ENCODE peak calls at places on chromosome 9, in five cellular contexts. J is astrocyte, Q is GM23248, Z is K562, K is fibroblast of lung. R is an unnamed sample.

GRCh38 chr9:994005-994404 is 17.6 kb downstream of the DMRT3 start:
- DNase-seq in J (no peak), Z (no peak), K (no peak), Q (no peak), R (no peak)

GRCh38 chr9:124130277-124131075 is 118.9 kb downstream of the LHX2 start:
- DNase-seq in K (no peak), J (no peak), Q (no peak), Z (no peak), R (no peak)

GRCh38 chr9:10534863-10535262 is 77.9 kb downstream of the PTPRD start:
- DNase-seq in Q (no peak), K (no peak), Z (no peak), J (no peak), R (no peak)

GRCh38 chr9:1200847-1201251 is 150.7 kb downstream of the DMRT2 start:
- DNase-seq in K (no peak), Z (no peak), J (no peak), Q (peak), R (no peak)

GRCh38 chr9:37236822-37237221 is 116.4 kb downstream of the ZCCHC7 start:
- DNase-seq in K (no peak), Z (no peak), Q (no peak), J (no peak), R (no peak)

GRCh38 chr9:26742843-26743242 is 149.8 kb downstream of the CAAP1 start:
- DNase-seq in Q (no peak), Z (no peak), K (no peak), J (no peak), R (no peak)

GRCh38 chr9:680106-680505 is 161.4 kb upstream of the DMRT1 start:
- DNase-seq in Z (no peak), J (no peak), Q (no peak), K (peak), R (no peak)

GRCh38 chr9:96612105-96612965 is 7.3 kb downstream of the CDC14B start:
- DNase-seq in Q (peak), J (peak), K (peak), Z (no peak), R (peak)

GRCh38 chr9:16869140-16869903 is 1.1 kb downstream of the BNC2 start:
- DNase-seq in Z (no peak), K (peak), Q (no peak), J (peak), R (no peak)

GRCh38 chr9:121576281-121577075 is 75.0 kb upstream of the DAB2IP start:
- DNase-seq in Z (no peak), J (no peak), Q (no peak), K (no peak), R (no peak)

GRCh38 chr9:121572581-121572980 is 72.9 kb upstream of the GGTA1 start:
- DNase-seq in J (no peak), Q (no peak), Z (no peak), K (no peak), R (no peak)

GRCh38 chr9:121573717-121574485 is 74.3 kb upstream of the GGTA1 start:
- DNase-seq in K (no peak), Z (no peak), Q (no peak), J (no peak), R (no peak)

GRCh38 chr9:121577201-121577600 is 74.2 kb upstream of the DAB2IP start:
- DNase-seq in J (no peak), Z (no peak), Q (no peak), K (no peak), R (no peak)

DNA sequence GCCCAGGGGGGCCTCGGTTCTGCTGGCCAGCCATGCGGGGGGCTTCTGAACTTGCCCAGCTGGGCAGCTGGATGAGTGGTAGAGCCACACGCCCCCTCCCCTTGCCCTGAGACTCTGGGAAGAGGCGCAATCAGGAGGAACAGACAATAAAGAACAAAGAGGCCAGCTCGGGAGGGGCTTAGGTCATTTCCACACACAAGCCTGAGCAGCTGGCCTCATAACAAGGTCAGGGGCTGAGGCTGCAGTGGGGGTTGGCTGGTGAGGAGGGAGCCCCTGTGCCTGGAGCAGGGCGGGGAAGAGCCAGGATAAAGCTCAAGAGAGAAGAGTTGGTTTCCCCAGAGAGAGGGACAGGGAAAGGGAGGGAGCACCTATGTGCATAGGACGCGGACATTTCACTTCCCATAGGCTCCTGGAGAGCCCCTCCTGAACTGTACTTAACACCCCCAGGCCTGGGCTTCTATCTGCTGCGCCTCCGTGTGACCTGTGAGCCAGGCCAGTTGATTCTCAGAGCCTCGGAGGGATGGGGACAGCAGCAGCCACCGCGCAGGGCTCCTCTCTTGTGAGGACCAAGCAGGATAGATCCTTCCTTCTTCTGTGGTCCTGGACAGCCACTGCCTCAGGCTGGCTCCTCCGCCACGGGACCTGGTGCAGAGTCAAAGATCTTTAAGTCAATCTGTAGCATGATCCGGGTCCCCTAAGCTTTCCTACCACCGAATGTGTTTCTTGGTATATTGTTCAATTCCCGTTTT is 75.3 kb upstream of the GGTA1 start:
- DNase-seq in Q (no peak), K (no peak), J (no peak), Z (no peak), R (no peak)
- H3K4me3 ChIP-seq in Q (no peak), K (no peak), J (no peak), Z (no peak), R (no peak)

GRCh38 chr9:99822096-99822595 is 461 bp downstream of the NR4A3 start:
- DNase-seq in Q (peak), K (no peak), J (no peak), Z (peak), R (no peak)

GRCh38 chr9:99825158-99826046 is 3.7 kb downstream of the NR4A3 start:
- DNase-seq in J (no peak), Z (no peak), K (no peak), Q (no peak), R (no peak)

GRCh38 chr9:99822596-99823391 is 1.1 kb downstream of the NR4A3 start:
- DNase-seq in Q (peak), Z (peak), K (peak), J (peak), R (peak)

GRCh38 chr9:99824378-99825157 is 2.9 kb downstream of the NR4A3 start:
- DNase-seq in J (no peak), K (peak), Q (peak), Z (peak), R (peak)

DNA sequence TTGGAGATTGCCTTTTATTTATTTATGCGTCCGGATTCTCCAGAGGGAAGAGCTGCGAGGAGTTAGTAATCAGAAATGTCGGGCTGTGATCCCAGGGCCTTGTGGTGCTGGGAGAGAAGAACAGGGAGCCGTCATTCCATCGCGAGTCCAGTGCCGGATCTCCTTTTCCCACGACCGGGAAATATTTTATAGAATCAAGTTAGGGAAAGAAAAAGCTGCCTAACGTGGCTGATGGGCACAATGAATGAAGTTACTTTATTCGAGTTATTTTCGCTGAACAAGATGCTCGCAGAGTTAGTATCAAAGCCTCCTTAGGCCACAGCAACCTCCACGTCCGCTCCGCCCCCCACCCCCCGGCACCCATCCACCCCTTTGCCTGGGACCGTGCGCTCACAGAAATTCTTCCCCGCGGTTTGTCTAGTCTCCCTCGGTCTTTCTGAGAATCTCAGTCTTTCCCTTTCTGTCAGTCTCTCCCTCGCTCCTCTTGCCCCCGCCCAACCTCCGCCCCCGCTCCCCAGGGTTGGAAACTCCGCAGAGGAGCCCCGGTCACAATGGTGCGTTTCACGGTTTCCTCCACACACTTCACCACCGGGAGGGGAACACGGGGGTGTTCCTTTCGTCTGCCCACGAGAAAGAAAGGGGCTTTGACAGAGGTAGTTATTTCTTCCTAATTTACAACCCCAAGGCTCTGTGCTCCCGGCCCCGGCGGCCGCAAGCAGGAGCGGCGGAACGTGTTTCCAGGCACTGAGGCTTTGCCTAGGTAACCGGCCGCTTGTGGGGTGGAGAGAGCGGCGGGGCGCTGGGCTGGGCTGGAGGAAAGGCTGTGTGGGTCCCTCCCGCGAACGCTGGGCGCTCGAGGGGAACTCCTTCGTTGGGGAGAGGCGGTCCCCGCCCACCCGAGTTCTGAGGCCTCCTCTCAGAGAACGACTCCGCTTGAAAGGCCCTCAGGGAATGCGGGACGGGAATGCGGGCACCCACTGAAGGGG is 2.0 kb downstream of the NR4A3 start:
- DNase-seq in Q (peak), K (peak), J (peak), Z (peak), R (peak)
- TF ChIP-seq EZH2 in Q (no peak), K (no peak), J (no peak), Z (no peak), R (no peak)

DNA sequence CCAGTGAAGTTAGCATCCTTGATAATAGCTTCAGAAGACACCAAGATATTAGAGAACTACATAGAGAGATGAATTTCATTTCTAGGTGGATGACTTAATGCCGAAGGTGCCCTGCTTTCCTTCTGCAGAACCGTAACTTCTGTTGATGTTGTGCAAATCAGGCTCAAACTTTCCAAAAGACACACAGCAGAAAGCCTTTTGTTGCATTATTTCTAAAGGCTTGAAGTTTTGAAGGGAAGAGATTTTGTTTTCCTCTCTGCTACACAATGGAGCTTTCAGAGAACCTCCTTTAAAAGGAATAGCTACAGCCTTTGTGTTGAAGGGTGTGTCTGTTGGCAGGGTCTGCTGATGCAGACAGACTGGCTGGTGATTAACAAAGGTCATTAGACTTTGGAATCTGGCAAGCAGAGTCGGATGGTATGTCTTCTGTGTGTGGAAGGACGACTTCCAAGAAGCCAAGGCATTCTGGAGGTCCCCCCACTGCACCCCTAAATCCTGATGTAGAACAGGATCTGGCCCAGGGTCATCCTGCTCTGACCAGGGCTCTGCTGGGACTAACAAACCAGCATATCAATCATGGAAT is 57.8 kb downstream of the ZNF462 start:
- DNase-seq in Z (no peak), K (peak), Q (peak), J (peak), R (no peak)
- H3K4me3 ChIP-seq in Z (no peak), K (peak), Q (peak), J (peak), R (peak)

GRCh38 chr9:110047232-110047954 is 160.6 kb downstream of the C9orf152 start:
- DNase-seq in J (no peak), K (no peak), Z (no peak), Q (no peak), R (no peak)
- TF ChIP-seq EZH2 in J (no peak), K (no peak), Z (no peak), Q (no peak), R (no peak)

GRCh38 chr9:32384364-32385134 is at the start of gene ACO1:
- DNase-seq in J (peak), K (peak), Z (peak), Q (peak), R (peak)

GRCh38 chr9:32385135-32385884 is 867 bp downstream of the ACO1 start:
- DNase-seq in K (no peak), Z (no peak), Q (peak), J (no peak), R (no peak)

GRCh38 chr9:32382582-32383320 is 1.7 kb upstream of the ACO1 start:
- DNase-seq in Q (no peak), Z (no peak), J (no peak), K (no peak), R (no peak)

GRCh38 chr9:32385885-32386283 is 1.4 kb downstream of the ACO1 start:
- DNase-seq in J (no peak), Z (no peak), K (no peak), Q (no peak), R (no peak)

DNA sequence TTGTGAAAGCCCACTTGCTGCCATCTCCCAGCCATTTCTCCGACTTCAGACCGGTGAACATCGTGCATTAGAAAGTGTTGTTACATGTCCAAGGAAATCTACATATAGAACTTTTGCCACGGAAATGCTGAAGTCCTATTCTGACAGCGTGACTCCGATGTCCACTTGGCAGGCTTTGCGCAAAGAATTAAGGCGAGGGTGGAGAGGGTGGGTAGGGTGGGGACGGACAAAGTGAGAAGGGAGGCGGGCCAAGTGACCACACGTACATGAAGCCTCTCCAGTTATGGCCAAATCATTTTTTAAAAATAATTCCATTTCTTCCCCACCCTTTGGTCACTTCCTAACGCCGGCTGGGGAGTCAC is 460 bp upstream of the ACO1 start:
- DNase-seq in Q (peak), Z (no peak), J (no peak), K (no peak), R (peak)
- H3K4me3 ChIP-seq in Q (peak), Z (peak), J (peak), K (peak), R (peak)

GRCh38 chr9:89178162-89179120 is at the start of gene SHC3:
- DNase-seq in Q (peak), K (peak), J (peak), Z (no peak), R (peak)
- TF ChIP-seq EZH2 in Q (no peak), K (no peak), J (peak), Z (no peak), R (no peak)